ENCODE peak calls at places on chromosomes 5 and 9, in nine cellular contexts. One of them, this sample, is unnamed.

GRCh38 chr5:149771216-149771973 is 41.3 kb downstream of the PPARGC1B start:
- DNase-seq in GM12891: no peak
- DNase-seq in activated T-helper 1 cell treated with anti-CD3 and anti-CD28 coated beads, Interleukin-12 subunit alpha, Interleukin-12 subunit beta, Interleukin-2, Interleukin-4 antibody, amounts not matched to agents 30 ng/mL and 10 ng/mL and 1 ng/mL, durations not matched to agents 14 hours and 24 hours and 36 hours: no peak
- DNase-seq in Kasumi-1: no peak
- DNase-seq in Calu3: no peak
- DNase-seq in activated CD4-positive, alpha-beta T cell treated with anti-CD3 and anti-CD28 coated beads, Interleukin-2, amount 50 U/mL, for 1 hour: no peak
- DNase-seq in HS-5: no peak
- DNase-seq in NCI-H1694 treated with DMSO at 0.1 percent for 48 hours: no peak
- DNase-seq in ACHN: no peak
- DNase-seq in this sample: no peak

GRCh38 chr5:103112910-103113309 is 7.0 kb downstream of the GIN1 start:
- DNase-seq in Kasumi-1: no peak
- DNase-seq in NCI-H1694 treated with DMSO at 0.1 percent for 48 hours: no peak
- DNase-seq in activated T-helper 1 cell treated with anti-CD3 and anti-CD28 coated beads, Interleukin-12 subunit alpha, Interleukin-12 subunit beta, Interleukin-2, Interleukin-4 antibody, amounts not matched to agents 30 ng/mL and 10 ng/mL and 1 ng/mL, durations not matched to agents 14 hours and 24 hours and 36 hours: no peak
- DNase-seq in ACHN: no peak
- DNase-seq in HS-5: no peak
- DNase-seq in Calu3: no peak
- DNase-seq in activated CD4-positive, alpha-beta T cell treated with anti-CD3 and anti-CD28 coated beads, Interleukin-2, amount 50 U/mL, for 1 hour: no peak
- DNase-seq in GM12891: no peak
- DNase-seq in this sample: no peak

GRCh38 chr5:54841481-54841880 is 143.9 kb downstream of the ESM1 start:
- DNase-seq in HS-5: no peak
- DNase-seq in ACHN: no peak
- DNase-seq in GM12891: no peak
- DNase-seq in activated CD4-positive, alpha-beta T cell treated with anti-CD3 and anti-CD28 coated beads, Interleukin-2, amount 50 U/mL, for 1 hour: no peak
- DNase-seq in Calu3: no peak
- DNase-seq in NCI-H1694 treated with DMSO at 0.1 percent for 48 hours: no peak
- DNase-seq in activated T-helper 1 cell treated with anti-CD3 and anti-CD28 coated beads, Interleukin-12 subunit alpha, Interleukin-12 subunit beta, Interleukin-2, Interleukin-4 antibody, amounts not matched to agents 30 ng/mL and 10 ng/mL and 1 ng/mL, durations not matched to agents 14 hours and 24 hours and 36 hours: no peak
- DNase-seq in Kasumi-1: no peak
- DNase-seq in this sample: no peak

GRCh38 chr5:54902817-54903473 is 82.4 kb downstream of the ESM1 start:
- DNase-seq in ACHN: peak; percentile 55
- DNase-seq in GM12891: no peak
- DNase-seq in activated CD4-positive, alpha-beta T cell treated with anti-CD3 and anti-CD28 coated beads, Interleukin-2, amount 50 U/mL, for 1 hour: no peak
- DNase-seq in NCI-H1694 treated with DMSO at 0.1 percent for 48 hours: peak; percentile 85
- DNase-seq in HS-5: no peak
- DNase-seq in Calu3: no peak
- DNase-seq in Kasumi-1: peak; percentile 67
- DNase-seq in activated T-helper 1 cell treated with anti-CD3 and anti-CD28 coated beads, Interleukin-12 subunit alpha, Interleukin-12 subunit beta, Interleukin-2, Interleukin-4 antibody, amounts not matched to agents 30 ng/mL and 10 ng/mL and 1 ng/mL, durations not matched to agents 14 hours and 24 hours and 36 hours: peak; percentile 61
- DNase-seq in this sample: peak; percentile 33

GRCh38 chr5:103469288-103470065 is 93.1 kb downstream of the NUDT12 start:
- DNase-seq in activated CD4-positive, alpha-beta T cell treated with anti-CD3 and anti-CD28 coated beads, Interleukin-2, amount 50 U/mL, for 1 hour: no peak
- DNase-seq in Kasumi-1: no peak
- DNase-seq in HS-5: no peak
- DNase-seq in ACHN: no peak
- DNase-seq in GM12891: no peak
- DNase-seq in activated T-helper 1 cell treated with anti-CD3 and anti-CD28 coated beads, Interleukin-12 subunit alpha, Interleukin-12 subunit beta, Interleukin-2, Interleukin-4 antibody, amounts not matched to agents 30 ng/mL and 10 ng/mL and 1 ng/mL, durations not matched to agents 14 hours and 24 hours and 36 hours: no peak
- DNase-seq in NCI-H1694 treated with DMSO at 0.1 percent for 48 hours: no peak
- DNase-seq in Calu3: no peak
- DNase-seq in this sample: no peak

GRCh38 chr9:36192196-36192595 is 1.5 kb downstream of the CLTA start:
- DNase-seq in NCI-H1694 treated with DMSO at 0.1 percent for 48 hours: no peak
- DNase-seq in HS-5: no peak
- DNase-seq in activated CD4-positive, alpha-beta T cell treated with anti-CD3 and anti-CD28 coated beads, Interleukin-2, amount 50 U/mL, for 1 hour: no peak
- DNase-seq in activated T-helper 1 cell treated with anti-CD3 and anti-CD28 coated beads, Interleukin-12 subunit alpha, Interleukin-12 subunit beta, Interleukin-2, Interleukin-4 antibody, amounts not matched to agents 30 ng/mL and 10 ng/mL and 1 ng/mL, durations not matched to agents 14 hours and 24 hours and 36 hours: no peak
- DNase-seq in Kasumi-1: no peak
- DNase-seq in Calu3: no peak
- DNase-seq in ACHN: peak; percentile 32
- DNase-seq in GM12891: no peak
- DNase-seq in this sample: no peak

GRCh38 chr5:137753227-137753985 is 757 bp downstream of the HNRNPA0 start:
- DNase-seq in HS-5: no peak
- DNase-seq in GM12891: no peak
- DNase-seq in Calu3: peak; percentile 28
- DNase-seq in activated T-helper 1 cell treated with anti-CD3 and anti-CD28 coated beads, Interleukin-12 subunit alpha, Interleukin-12 subunit beta, Interleukin-2, Interleukin-4 antibody, amounts not matched to agents 30 ng/mL and 10 ng/mL and 1 ng/mL, durations not matched to agents 14 hours and 24 hours and 36 hours: peak; percentile 42
- DNase-seq in NCI-H1694 treated with DMSO at 0.1 percent for 48 hours: no peak
- DNase-seq in activated CD4-positive, alpha-beta T cell treated with anti-CD3 and anti-CD28 coated beads, Interleukin-2, amount 50 U/mL, for 1 hour: peak; percentile 49
- DNase-seq in Kasumi-1: no peak
- DNase-seq in ACHN: peak; percentile 3
- DNase-seq in this sample: no peak

GRCh38 chr5:134533115-134533815 is 7.8 kb downstream of the JADE2 start:
- DNase-seq in NCI-H1694 treated with DMSO at 0.1 percent for 48 hours: no peak
- DNase-seq in Kasumi-1: peak; percentile 52
- DNase-seq in HS-5: no peak
- DNase-seq in ACHN: no peak
- DNase-seq in Calu3: no peak
- DNase-seq in activated T-helper 1 cell treated with anti-CD3 and anti-CD28 coated beads, Interleukin-12 subunit alpha, Interleukin-12 subunit beta, Interleukin-2, Interleukin-4 antibody, amounts not matched to agents 30 ng/mL and 10 ng/mL and 1 ng/mL, durations not matched to agents 14 hours and 24 hours and 36 hours: no peak
- DNase-seq in GM12891: no peak
- DNase-seq in activated CD4-positive, alpha-beta T cell treated with anti-CD3 and anti-CD28 coated beads, Interleukin-2, amount 50 U/mL, for 1 hour: no peak
- DNase-seq in this sample: no peak

GRCh38 chr5:13217636-13218035 is 726.9 kb downstream of the DNAH5 start:
- DNase-seq in ACHN: no peak
- DNase-seq in NCI-H1694 treated with DMSO at 0.1 percent for 48 hours: no peak
- DNase-seq in activated CD4-positive, alpha-beta T cell treated with anti-CD3 and anti-CD28 coated beads, Interleukin-2, amount 50 U/mL, for 1 hour: no peak
- DNase-seq in activated T-helper 1 cell treated with anti-CD3 and anti-CD28 coated beads, Interleukin-12 subunit alpha, Interleukin-12 subunit beta, Interleukin-2, Interleukin-4 antibody, amounts not matched to agents 30 ng/mL and 10 ng/mL and 1 ng/mL, durations not matched to agents 14 hours and 24 hours and 36 hours: no peak
- DNase-seq in GM12891: no peak
- DNase-seq in Calu3: no peak
- DNase-seq in HS-5: no peak
- DNase-seq in Kasumi-1: no peak
- DNase-seq in this sample: no peak

This sample was measured in stimulated activated CD4-positive, alpha-beta T cell treated with anti-CD3 and anti-CD28 coated beads, TNF-alpha, amount 100 ng/mL, for 24 hours.